ENCODE peak calls at places on chromosome 5, in six cellular contexts. X is GM12878, J is SK-N-SH, K is H1, C is HepG2, W is K562. G is an unnamed sample.
A peak's percentile ranks its signal among the peaks of the same experiment; 100 is the strongest.

GRCh38 chr5:761206-761771 is 23.2 kb downstream of the ZDHHC11B start:
- DNase-seq in X (no peak), J (peak; percentile 40), K (no peak), C (no peak), W (no peak), G (no peak)

GRCh38 chr5:55306641-55307382 is 682 bp downstream of the DHX29 start:
- DNase-seq in X (no peak), J (peak; percentile 40), K (no peak), C (peak; percentile 27), W (no peak), G (no peak)

GRCh38 chr5:139131062-139131856 is 66.9 kb downstream of the SIL1 start:
- DNase-seq in X (no peak), J (no peak), K (no peak), C (no peak), W (no peak), G (no peak)

GRCh38 chr5:173283318-173284288 is 44.6 kb downstream of the STC2 start:
- DNase-seq in X (no peak), J (peak; percentile 87), K (peak; percentile 50), C (peak; percentile 68), W (peak; percentile 81), G (peak; percentile 72)

GRCh38 chr5:124962735-124963134 is 216.3 kb upstream of the ZNF608 start:
- DNase-seq in X (no peak), J (no peak), K (no peak), C (no peak), W (no peak), G (no peak)

GRCh38 chr5:73045623-73046022 is 74.8 kb upstream of the TMEM171 start:
- DNase-seq in X (no peak), J (no peak), K (no peak), C (no peak), W (no peak), G (no peak)

GRCh38 chr5:76403963-76404693 is 1.0 kb downstream of the IQGAP2 start:
- DNase-seq in X (peak; percentile 60), J (no peak), K (peak; percentile 73), C (peak; percentile 96), W (peak; percentile 70), G (no peak)

GRCh38 chr5:95859327-95860060 is 37.0 kb upstream of the GLRX start:
- DNase-seq in X (no peak), J (no peak), K (no peak), C (no peak), W (no peak), G (no peak)

GRCh38 chr5:112373888-112374287 is 45.2 kb downstream of the EPB41L4A start:
- DNase-seq in X (no peak), J (no peak), K (no peak), C (no peak), W (no peak), G (no peak)

GRCh38 chr5:94469889-94470288 is 148.5 kb downstream of the KIAA0825 start:
- DNase-seq in X (no peak), J (peak; percentile 55), K (no peak), C (no peak), W (no peak), G (peak; percentile 6)

GRCh38 chr5:66207800-66208561 is 63.9 kb downstream of the SREK1 start:
- DNase-seq in X (no peak), J (no peak), K (no peak), C (no peak), W (no peak), G (no peak)

GRCh38 chr5:133140311-133140710 is 88.5 kb downstream of the HSPA4 start:
- DNase-seq in X (no peak), J (no peak), K (no peak), C (no peak), W (no peak), G (no peak)

GRCh38 chr5:150540615-150541396 is 32.9 kb downstream of the NDST1 start:
- DNase-seq in X (no peak), J (no peak), K (no peak), C (peak; percentile 65), W (no peak), G (no peak)

GRCh38 chr5:392431-392988 is 50.5 kb upstream of the EXOC3 start:
- DNase-seq in X (peak; percentile 95), J (no peak), K (no peak), C (no peak), W (no peak), G (peak; percentile 8)

GRCh38 chr5:174120436-174120835 is 74.9 kb downstream of the NSG2 start:
- DNase-seq in X (no peak), J (peak; percentile 60), K (no peak), C (no peak), W (no peak), G (no peak)

GRCh38 chr5:123951204-123951977 is 439.4 kb downstream of the CSNK1G3 start:
- DNase-seq in X (no peak), J (no peak), K (no peak), C (no peak), W (no peak), G (peak; percentile 39)

GRCh38 chr5:127909078-127909477 is 174.5 kb upstream of the SLC12A2 start:
- DNase-seq in X (no peak), J (peak; percentile 13), K (peak; percentile 13), C (peak; percentile 42), W (peak; percentile 10), G (peak; percentile 59)

GRCh38 chr5:1799110-1799601 is 481 bp downstream of the MRPL36 start:
- DNase-seq in X (no peak), J (no peak), K (no peak), C (peak; percentile 77), W (no peak), G (no peak)

GRCh38 chr5:1006656-1007071 is 1.9 kb upstream of the NKD2 start:
- DNase-seq in X (no peak), J (no peak), K (no peak), C (no peak), W (no peak), G (no peak)

GRCh38 chr5:138824516-138824915 is 50.6 kb downstream of the LRRTM2 start:
- DNase-seq in X (no peak), J (no peak), K (no peak), C (no peak), W (no peak), G (no peak)

GRCh38 chr5:103827976-103828375 is 265.4 kb upstream of the NUDT12 start:
- DNase-seq in X (no peak), J (no peak), K (no peak), C (no peak), W (no peak), G (no peak)

DNA sequence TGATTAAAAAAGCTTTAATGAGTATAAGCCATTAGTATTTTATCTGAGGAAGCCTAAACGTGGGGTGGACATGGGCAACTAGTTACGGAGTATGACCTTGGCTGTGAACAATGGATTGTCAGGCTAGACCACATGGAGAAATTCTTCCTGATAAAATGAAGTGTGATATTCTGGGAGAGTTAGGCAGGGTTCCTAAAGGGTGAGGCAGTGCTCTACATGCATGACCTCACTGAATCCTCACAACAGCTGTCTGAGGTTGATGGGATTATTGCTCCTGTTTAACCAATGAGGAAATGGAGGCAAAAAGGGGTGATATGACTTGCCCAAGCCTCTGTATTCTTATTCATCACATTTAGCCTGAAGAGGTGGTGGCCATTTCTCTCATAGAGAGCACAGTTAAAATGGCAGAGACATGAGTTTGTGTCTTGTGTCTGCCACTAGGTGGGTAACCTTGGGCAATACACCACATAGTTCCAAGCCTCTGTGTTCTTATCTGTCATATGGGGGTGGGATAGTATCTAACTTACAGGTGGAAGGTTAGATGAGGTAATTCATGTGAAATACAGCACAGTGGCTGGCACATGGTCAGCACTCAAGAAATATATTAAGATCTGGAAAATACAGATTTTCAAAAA is 96.1 kb upstream of the NR3C1 start:
- DNase-seq in X (no peak), J (no peak), K (no peak), C (no peak), W (no peak), G (peak; percentile 2)
- TF ChIP-seq JUND in X (no peak), J (no peak), K (no peak), C (no peak), W (no peak), G (no peak)

GRCh38 chr5:100889165-100889564 is 13.9 kb downstream of the ST8SIA4 start:
- DNase-seq in X (no peak), J (no peak), K (no peak), C (no peak), W (no peak), G (no peak)
- H3K4me1 ChIP-seq in X (peaks cover 15% of the 10 kb centered on the region), J (no peaks in the 10 kb centered on the region), K (no peaks in the 10 kb centered on the region), C (no peaks in the 10 kb centered on the region), W (no peaks in the 10 kb centered on the region), G (no peaks in the 10 kb centered on the region)

DNA sequence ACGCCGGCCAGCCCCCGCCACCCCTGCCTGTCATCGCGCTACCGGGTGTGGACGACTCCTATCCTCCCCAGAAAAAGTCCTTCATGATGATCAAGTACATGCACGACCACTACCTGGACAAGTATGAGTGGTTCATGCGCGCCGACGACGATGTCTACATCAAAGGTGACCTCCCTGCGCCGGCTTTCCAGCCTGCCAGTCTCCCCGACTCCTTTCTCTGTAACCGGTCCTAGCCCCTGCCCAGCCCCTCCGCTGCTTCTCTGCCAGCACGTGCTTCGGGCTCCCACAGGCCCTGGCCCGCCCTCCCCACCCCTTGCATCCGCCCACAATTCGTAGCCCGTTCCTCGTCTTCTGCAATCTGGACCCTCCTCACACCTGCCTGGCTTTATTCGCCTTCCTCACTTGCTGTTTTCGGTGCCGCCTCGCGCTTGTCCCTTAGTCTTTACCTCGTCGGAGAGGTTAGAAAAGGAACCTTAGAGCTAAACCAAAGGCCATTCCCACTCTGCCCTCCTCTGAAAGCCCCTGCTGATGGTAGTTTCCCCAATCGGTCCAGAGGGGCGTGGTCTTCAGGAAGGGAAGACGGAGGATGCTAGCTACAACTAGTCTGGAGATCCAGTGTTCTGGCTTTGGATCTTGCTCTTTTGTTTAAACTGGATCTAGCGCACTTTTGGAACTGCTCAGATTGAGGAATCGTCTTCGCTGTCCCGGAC is 1.4 kb downstream of the CHSY3 start:
- DNase-seq in X (no peak), J (no peak), K (no peak), C (no peak), W (no peak), G (no peak)
- TF ChIP-seq JUND in X (no peak), J (no peak), K (no peak), C (no peak), W (no peak), G (no peak)

GRCh38 chr5:14165375-14166091 is 22.4 kb downstream of the TRIO start:
- DNase-seq in X (no peak), J (no peak), K (no peak), C (peak; percentile 52), W (no peak), G (peak; percentile 86)
- H3K4me1 ChIP-seq in X (peaks cover 26% of the 10 kb centered on the region), J (peaks cover 44% of the 10 kb centered on the region), K (no peaks in the 10 kb centered on the region), C (peaks cover 87% of the 10 kb centered on the region), W (no peaks in the 10 kb centered on the region), G (peaks cover 49% of the 10 kb centered on the region)